ENCODE peak calls at places on chromosome 21, in seven cellular contexts. G, Z, J, P, U, F and W are unnamed samples.

GRCh38 chr21:28781602-28782274 is 210.9 kb downstream of the LTN1 start:
- DNase-seq in G (no peak), Z (peak; percentile 72), J (no peak), P (no peak), U (no peak), F (no peak), W (no peak)

GRCh38 chr21:45828580-45829565 is 152.7 kb upstream of the COL6A1 start:
- DNase-seq in G (no peak), Z (no peak), J (no peak), P (peak; percentile 65), U (no peak), F (no peak), W (no peak)

GRCh38 chr21:38351961-38352521 is 95.2 kb downstream of the KCNJ15 start:
- DNase-seq in G (no peak), Z (peak; percentile 67), J (peak; percentile 93), P (no peak), U (peak; percentile 37), F (peak; percentile 93), W (no peak)

GRCh38 chr21:28521932-28522826 is 470.5 kb downstream of the LTN1 start:
- DNase-seq in G (no peak), Z (peak; percentile 54), J (no peak), P (no peak), U (no peak), F (peak; percentile 33), W (no peak)

GRCh38 chr21:35932232-35932911 is 128.0 kb downstream of the SETD4 start:
- DNase-seq in G (no peak), Z (peak; percentile 90), J (peak; percentile 90), P (no peak), U (peak; percentile 22), F (peak; percentile 91), W (no peak)

GRCh38 chr21:46397993-46398392 is 60.7 kb upstream of the DIP2A start:
- DNase-seq in G (no peak), Z (no peak), J (no peak), P (no peak), U (no peak), F (no peak), W (no peak)

GRCh38 chr21:39866093-39866492 is 1.1 kb upstream of the PCP4 start:
- DNase-seq in G (no peak), Z (no peak), J (no peak), P (no peak), U (no peak), F (no peak), W (no peak)

GRCh38 chr21:32712043-32712442 is 15.8 kb downstream of the SYNJ1 start:
- DNase-seq in G (no peak), Z (no peak), J (no peak), P (no peak), U (no peak), F (peak; percentile 15), W (peak; percentile 77)

GRCh38 chr21:38752051-38752505 is 53.7 kb upstream of the ETS2 start:
- DNase-seq in G (no peak), Z (no peak), J (no peak), P (no peak), U (no peak), F (no peak), W (no peak)

GRCh38 chr21:15592957-15593356 is 136.8 kb upstream of the USP25 start:
- DNase-seq in G (no peak), Z (peak; percentile 89), J (no peak), P (no peak), U (no peak), F (no peak), W (no peak)

GRCh38 chr21:25361097-25361496 is 246.2 kb downstream of the MRPL39 start:
- DNase-seq in G (no peak), Z (peak; percentile 69), J (no peak), P (no peak), U (no peak), F (no peak), W (no peak)

GRCh38 chr21:35933466-35933865 is 126.9 kb downstream of the SETD4 start:
- DNase-seq in G (no peak), Z (peak; percentile 86), J (peak; percentile 73), P (no peak), U (peak; percentile 26), F (peak; percentile 77), W (no peak)

GRCh38 chr21:41164981-41165650 is 2.8 kb upstream of the BACE2 start:
- DNase-seq in G (peak; percentile 61), Z (peak; percentile 99), J (peak; percentile 73), P (no peak), U (no peak), F (peak; percentile 79), W (peak; percentile 77)

GRCh38 chr21:15557925-15558324 is 171.9 kb upstream of the USP25 start:
- DNase-seq in G (no peak), Z (no peak), J (no peak), P (no peak), U (no peak), F (no peak), W (no peak)

GRCh38 chr21:20999567-21000169 is 1.5 kb downstream of the NCAM2 start:
- DNase-seq in G (no peak), Z (peak; percentile 72), J (peak; percentile 17), P (no peak), U (peak; percentile 7), F (peak; percentile 27), W (no peak)

GRCh38 chr21:36155603-36156338 is 853 bp upstream of the DOP1B start:
- DNase-seq in G (peak; percentile 82), Z (peak; percentile 80), J (no peak), P (peak; percentile 90), U (peak; percentile 86), F (no peak), W (peak; percentile 71)

GRCh38 chr21:41256771-41257702 is 59.6 kb upstream of the FAM3B start:
- DNase-seq in G (no peak), Z (no peak), J (no peak), P (no peak), U (no peak), F (no peak), W (no peak)

GRCh38 chr21:41751621-41752020 is 15.2 kb downstream of the RIPK4 start:
- DNase-seq in G (no peak), Z (peak; percentile 41), J (no peak), P (peak; percentile 81), U (peak; percentile 93), F (no peak), W (peak; percentile 55)

GRCh38 chr21:44704636-44705001 is 6.8 kb downstream of the TSPEAR start:
- DNase-seq in G (no peak), Z (no peak), J (no peak), P (no peak), U (no peak), F (no peak), W (peak; percentile 29)

GRCh38 chr21:44708866-44709425 is 2.4 kb downstream of the TSPEAR start:
- DNase-seq in G (no peak), Z (no peak), J (no peak), P (peak; percentile 53), U (no peak), F (no peak), W (peak; percentile 40)

GRCh38 chr21:44708213-44708865 is 3.0 kb downstream of the TSPEAR start:
- DNase-seq in G (no peak), Z (no peak), J (no peak), P (no peak), U (peak; percentile 62), F (no peak), W (peak; percentile 41)

GRCh38 chr21:44706026-44706705 is 5.2 kb downstream of the TSPEAR start:
- DNase-seq in G (no peak), Z (no peak), J (no peak), P (no peak), U (no peak), F (no peak), W (peak; percentile 40)

GRCh38 chr21:44706706-44707615 is 4.4 kb downstream of the TSPEAR start:
- DNase-seq in G (no peak), Z (no peak), J (no peak), P (no peak), U (no peak), F (no peak), W (no peak)
- H3K4me1 ChIP-seq in G (no peaks in the 10 kb centered on the region), Z (peaks cover 12% of the 10 kb centered on the region), J (no peaks in the 10 kb centered on the region), P (peaks cover 8% of the 10 kb centered on the region), U (peaks cover 47% of the 10 kb centered on the region), F (no peaks in the 10 kb centered on the region), W (no peaks in the 10 kb centered on the region)

GRCh38 chr21:30101967-30102366 is 64.6 kb downstream of the CLDN17 start:
- DNase-seq in G (no peak), Z (no peak), J (no peak), P (no peak), U (no peak), F (no peak), W (no peak)
- TF ChIP-seq CTCF in G (no peak), Z (no peak), J (no peak), P (no peak), U (no peak), F (no peak), W (no peak)

DNA sequence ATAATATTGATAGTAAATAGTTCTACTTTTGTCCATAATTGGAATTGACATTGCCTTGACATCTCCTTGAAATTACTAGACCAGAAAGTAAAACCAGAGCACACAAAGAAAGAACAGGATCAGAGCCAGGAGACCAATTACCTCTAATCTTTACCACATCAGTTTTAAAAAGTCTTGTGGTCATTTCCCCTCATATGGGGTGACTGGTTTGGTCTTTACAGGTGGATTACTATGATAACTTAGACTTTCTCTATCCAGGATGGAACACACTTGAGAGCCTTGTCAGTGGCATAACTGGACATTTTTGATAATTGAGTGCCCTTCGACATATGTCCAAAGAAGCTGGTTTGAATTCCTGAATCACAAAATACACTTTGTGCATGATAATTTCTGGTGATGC is 1148.1 kb upstream of the NCAM2 start:
- DNase-seq in G (no peak), Z (no peak), J (no peak), P (no peak), U (no peak), F (no peak), W (no peak)
- H3K9me3 ChIP-seq in G (no peaks in the 10 kb centered on the region), Z (peaks cover 3% of the 10 kb centered on the region), J (peaks cover 13% of the 10 kb centered on the region), P (no peaks in the 10 kb centered on the region), U (no peaks in the 10 kb centered on the region), F (no peaks in the 10 kb centered on the region), W (peaks cover 4% of the 10 kb centered on the region)

DNA sequence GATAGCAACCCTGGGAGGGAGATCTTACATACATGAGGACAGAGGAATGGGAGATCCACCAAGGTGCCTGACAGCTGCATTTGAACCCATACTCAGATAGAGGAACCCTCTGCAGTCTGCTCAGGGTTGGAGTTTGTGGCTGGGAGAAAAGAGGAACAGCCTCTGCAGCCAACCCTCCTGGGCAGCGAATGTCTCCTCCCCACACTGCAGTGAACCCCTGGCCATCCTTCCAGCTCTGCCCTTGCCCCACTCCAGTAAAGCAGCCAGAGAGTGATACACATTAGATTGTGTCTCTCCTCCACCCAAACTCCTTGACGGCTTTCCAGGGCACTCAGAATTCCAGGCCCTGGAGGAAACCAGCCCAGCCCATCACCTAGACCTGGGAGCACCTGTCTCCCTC is 137.7 kb downstream of the RUNX1 start:
- DNase-seq in G (no peak), Z (no peak), J (no peak), P (no peak), U (no peak), F (no peak), W (no peak)
- H3K4me1 ChIP-seq in G (peaks cover 10% of the 10 kb centered on the region), Z (peaks cover 38% of the 10 kb centered on the region), J (peaks cover 15% of the 10 kb centered on the region), P (peaks cover 22% of the 10 kb centered on the region), U (peaks cover 11% of the 10 kb centered on the region), F (peaks cover 26% of the 10 kb centered on the region), W (no peaks in the 10 kb centered on the region)

GRCh38 chr21:31609081-31609480 is 50.4 kb upstream of the SOD1 start:
- DNase-seq in G (no peak), Z (no peak), J (no peak), P (no peak), U (no peak), F (no peak), W (no peak)
- TF ChIP-seq CTCF in G (no peak), Z (no peak), J (no peak), P (no peak), U (no peak), F (no peak), W (no peak)